ENCODE peak calls at places on chromosome 9, in seven cellular contexts. L is Right ventricle myocardium inferior; Z is naive thymus-derived CD8-positive, alpha-beta T cell; T is right cardiac atrium; C is stimulated activated naive CD8-positive, alpha-beta T cell treated with anti-CD3 and anti-CD28 coated beads, Interleukin-15, Interleukin-2, amounts not matched to agents 100 U/mL and 50 U/mL, for 24 hours; R is left cardiac atrium; D is activated naive CD8-positive, alpha-beta T cell treated with anti-CD3 and anti-CD28 coated beads, Interleukin-2, amount 10 ng/mL, durations not matched to agents 7 days and 5 days. A is an unnamed sample.
A peak's percentile ranks its signal among the peaks of the same experiment; 100 is the strongest.

GRCh38 chr9:114214181-114214580 is 58.8 kb downstream of the COL27A1 start:
- ATAC-seq in L (peak; percentile 40), Z (no peak), R (peak; percentile 37), T (peak; percentile 15), D (no peak), C (no peak), A (no peak)

GRCh38 chr9:19023078-19023477 is 9.9 kb downstream of the SAXO1 start:
- ATAC-seq in T (no peak), R (no peak), L (no peak), Z (no peak), C (no peak), D (no peak), A (no peak)

GRCh38 chr9:37486616-37487544 is 1.1 kb downstream of the POLR1E start:
- ATAC-seq in C (no peak), R (peak; percentile 85), D (no peak), T (peak; percentile 78), Z (no peak), L (peak; percentile 80), A (peak; percentile 79)

GRCh38 chr9:127255692-127256091 is 8.9 kb upstream of the GARNL3 start:
- ATAC-seq in Z (no peak), T (no peak), L (no peak), C (no peak), R (no peak), D (no peak), A (no peak)

GRCh38 chr9:1383823-1384580 is 333.8 kb downstream of the DMRT2 start:
- ATAC-seq in L (peak; percentile 39), C (no peak), T (peak; percentile 59), D (no peak), R (no peak), Z (no peak), A (peak; percentile 71)

GRCh38 chr9:94553029-94553938 is 1.6 kb upstream of the PCAT7 start:
- ATAC-seq in Z (no peak), R (no peak), D (no peak), T (peak; percentile 29), C (peak; percentile 15), L (no peak), A (no peak)

GRCh38 chr9:117080996-117081395 is 333.9 kb downstream of the ASTN2 start:
- ATAC-seq in Z (no peak), R (no peak), D (no peak), T (no peak), C (no peak), L (no peak), A (no peak)

GRCh38 chr9:84940294-84940693 is 270.8 kb downstream of the NTRK2 start:
- ATAC-seq in R (no peak), D (no peak), Z (no peak), C (no peak), T (no peak), L (no peak), A (no peak)

GRCh38 chr9:4704129-4704528 is 24.8 kb downstream of the CDC37L1 start:
- ATAC-seq in R (no peak), C (peak; percentile 57), L (no peak), T (no peak), Z (no peak), D (no peak), A (no peak)

GRCh38 chr9:130994546-130995398 is 14.2 kb upstream of the LAMC3 start:
- ATAC-seq in L (no peak), T (no peak), C (no peak), Z (no peak), D (no peak), R (no peak), A (no peak)

GRCh38 chr9:98323831-98324135 is 68.3 kb upstream of the TBC1D2 start:
- ATAC-seq in Z (no peak), D (no peak), R (no peak), C (no peak), T (no peak), L (no peak), A (no peak)

GRCh38 chr9:109098221-109098959 is 21.4 kb downstream of the TMEM245 start:
- ATAC-seq in R (peak; percentile 65), Z (no peak), T (peak; percentile 62), L (peak; percentile 79), C (no peak), D (no peak), A (peak; percentile 67)

GRCh38 chr9:136750526-136750925 is 2.2 kb upstream of the LCN6 start:
- ATAC-seq in T (no peak), Z (no peak), D (peak; percentile 43), L (no peak), R (no peak), C (peak; percentile 87), A (no peak)

GRCh38 chr9:125028041-125028440 is 87.2 kb upstream of the GOLGA1 start:
- ATAC-seq in C (no peak), T (no peak), R (no peak), Z (no peak), D (no peak), L (no peak), A (no peak)

GRCh38 chr9:106648799-106649198 is 214.2 kb upstream of the ZNF462 start:
- ATAC-seq in T (no peak), L (no peak), D (no peak), Z (no peak), C (no peak), R (no peak), A (no peak)

GRCh38 chr9:135156525-135157510 is 69.3 kb downstream of the OLFM1 start:
- ATAC-seq in C (no peak), L (peak; percentile 23), R (peak; percentile 52), Z (no peak), D (no peak), T (peak; percentile 32), A (no peak)

GRCh38 chr9:84137968-84138367 is 157.4 kb downstream of the RMI1 start:
- ATAC-seq in R (peak; percentile 38), L (peak; percentile 66), C (no peak), T (no peak), Z (no peak), D (no peak), A (no peak)

GRCh38 chr9:69976165-69976564 is 67.5 kb upstream of the MAMDC2 start:
- ATAC-seq in R (peak; percentile 48), D (no peak), Z (no peak), C (no peak), L (no peak), T (peak; percentile 45), A (no peak)

GRCh38 chr9:136211006-136211405 is 6.1 kb upstream of the LHX3 start:
- ATAC-seq in Z (no peak), C (no peak), R (no peak), L (no peak), D (no peak), T (no peak), A (no peak)

GRCh38 chr9:90972057-90972456 is 170.4 kb downstream of the SYK start:
- ATAC-seq in T (no peak), D (no peak), L (no peak), R (no peak), C (no peak), Z (no peak), A (no peak)

GRCh38 chr9:21810388-21810787 is 8.0 kb downstream of the MTAP start:
- ATAC-seq in Z (no peak), T (no peak), C (no peak), D (no peak), L (no peak), R (no peak), A (no peak)

GRCh38 chr9:92385953-92386352 is 18.4 kb downstream of the OGN start:
- ATAC-seq in C (no peak), Z (no peak), L (no peak), R (peak; percentile 81), D (no peak), T (no peak), A (no peak)

GRCh38 chr9:1125741-1126140 is 75.6 kb downstream of the DMRT2 start:
- ATAC-seq in C (no peak), D (no peak), R (peak; percentile 72), L (no peak), Z (no peak), T (no peak), A (no peak)